ENCODE peak calls at places on chromosomes 16 and 17, in nine cellular contexts. I is lower lobe of right lung, Q is AG09309, Z is HCT116, E is AG04450, B is thoracic aorta, G is hepatocyte, R is dorsolateral prefrontal cortex, M is AG10803. U is an unnamed sample.

GRCh38 chr17:64032081-64032480 is 11.6 kb upstream of the ICAM2 start:
- DNase-seq in I (no peak), Q (no peak), Z (no peak), E (no peak), B (no peak), G (no peak), R (no peak), M (peak; percentile 38), U (peak; percentile 16)

GRCh38 chr17:17545031-17545820 is 46.3 kb downstream of the PEMT start:
- DNase-seq in I (no peak), Q (peak; percentile 7), Z (no peak), E (no peak), B (no peak), G (no peak), R (no peak), M (peak; percentile 67), U (peak; percentile 54)

GRCh38 chr16:7362231-7362630 is 29.6 kb downstream of the RBFOX1 start:
- DNase-seq in I (no peak), Q (no peak), Z (no peak), E (no peak), B (no peak), G (no peak), R (no peak), M (no peak), U (no peak)

GRCh38 chr16:49179714-49180330 is 101.8 kb downstream of the CBLN1 start:
- DNase-seq in I (no peak), Q (no peak), Z (no peak), E (no peak), B (no peak), G (peak; percentile 45), R (no peak), M (no peak), U (no peak)

GRCh38 chr17:59513934-59514841 is 51.2 kb upstream of the DHX40 start:
- DNase-seq in I (peak; percentile 94), Q (no peak), Z (no peak), E (peak; percentile 8), B (no peak), G (peak; percentile 81), R (peak; percentile 69), M (peak; percentile 66), U (peak; percentile 90)

GRCh38 chr17:81911277-81911961 is at the start of gene PCYT2:
- DNase-seq in I (peak; percentile 93), Q (peak; percentile 17), Z (peak; percentile 90), E (peak; percentile 42), B (peak; percentile 53), G (peak; percentile 98), R (peak; percentile 82), M (peak; percentile 74), U (peak; percentile 82)

GRCh38 chr16:80700558-80700957 is 103.8 kb downstream of the CDYL2 start:
- DNase-seq in I (no peak), Q (no peak), Z (no peak), E (no peak), B (no peak), G (no peak), R (no peak), M (no peak), U (no peak)

GRCh38 chr16:68313116-68313515 is 2.3 kb downstream of the PRMT7 start:
- DNase-seq in I (no peak), Q (no peak), Z (no peak), E (no peak), B (no peak), G (no peak), R (no peak), M (no peak), U (no peak)

GRCh38 chr17:34556951-34557350 is 22.4 kb upstream of the TMEM132E start:
- DNase-seq in I (no peak), Q (no peak), Z (no peak), E (no peak), B (no peak), G (no peak), R (no peak), M (no peak), U (no peak)

GRCh38 chr17:42378597-42379594 is 9.3 kb downstream of the STAT3 start:
- DNase-seq in I (no peak), Q (no peak), Z (no peak), E (no peak), B (no peak), G (no peak), R (no peak), M (peak; percentile 30), U (peak; percentile 46)

GRCh38 chr16:10016761-10017160 is 165.5 kb downstream of the GRIN2A start:
- DNase-seq in I (no peak), Q (no peak), Z (no peak), E (no peak), B (no peak), G (no peak), R (no peak), M (no peak), U (no peak)

GRCh38 chr16:66858740-66859396 is 14.7 kb downstream of the CA7 start:
- DNase-seq in I (peak; percentile 71), Q (no peak), Z (peak; percentile 63), E (no peak), B (no peak), G (no peak), R (no peak), M (peak; percentile 50), U (peak; percentile 53)

GRCh38 chr17:68035131-68035522 is 408 bp upstream of the KPNA2 start:
- DNase-seq in I (peak; percentile 97), Q (no peak), Z (no peak), E (no peak), B (peak; percentile 77), G (peak; percentile 97), R (peak; percentile 90), M (no peak), U (no peak)

GRCh38 chr17:62067165-62068145 is 2.4 kb upstream of the MED13 start:
- DNase-seq in I (no peak), Q (no peak), Z (no peak), E (no peak), B (no peak), G (no peak), R (no peak), M (no peak), U (no peak)

GRCh38 chr17:80835816-80836657 is 155.6 kb upstream of the CHMP6 start:
- DNase-seq in I (peak; percentile 37), Q (no peak), Z (no peak), E (no peak), B (no peak), G (no peak), R (peak; percentile 61), M (no peak), U (no peak)

DNA sequence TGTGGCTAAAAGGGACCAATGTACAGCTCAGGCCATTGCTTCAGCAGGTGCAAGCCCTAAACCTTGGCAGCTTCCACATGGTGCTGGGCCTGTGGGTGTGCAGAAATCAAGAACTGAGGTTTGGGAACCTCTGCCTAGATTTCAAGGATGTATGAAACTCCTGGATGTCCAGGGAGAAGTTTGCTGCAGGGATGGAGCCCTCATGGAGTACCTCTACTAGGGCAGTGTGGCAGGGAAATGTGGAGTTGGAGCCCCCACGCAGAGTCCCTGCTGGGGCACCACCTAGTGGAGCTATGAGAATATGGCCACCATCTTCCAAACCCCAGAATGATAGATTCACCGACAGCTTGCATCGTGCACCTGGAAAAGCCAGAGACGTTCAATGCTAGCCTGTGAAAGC is 13.0 kb downstream of the EFCAB5 start:
- DNase-seq in I (no peak), Q (no peak), Z (no peak), E (no peak), B (no peak), G (no peak), R (no peak), M (no peak), U (no peak)
- TF ChIP-seq CTCF in I (no peak), Q (peak; percentile 21), Z (peak; percentile 28), E (no peak), B (no peak), G (no peak), R (no peak), M (peak; percentile 12), U (no peak)

GRCh38 chr16:15854061-15854460 is 2.8 kb downstream of the MYH11 start:
- DNase-seq in I (no peak), Q (no peak), Z (no peak), E (no peak), B (no peak), G (no peak), R (no peak), M (no peak), U (no peak)
- H3K4me3 ChIP-seq in I (peak overlapping the region; percentile 0), Q (no peak overlapping the region), Z (no peak overlapping the region), E (no peak overlapping the region), B (peak overlapping the region; percentile 89), G (no peak overlapping the region), R (no peak overlapping the region), M (no peak overlapping the region), U (no peak overlapping the region)

DNA sequence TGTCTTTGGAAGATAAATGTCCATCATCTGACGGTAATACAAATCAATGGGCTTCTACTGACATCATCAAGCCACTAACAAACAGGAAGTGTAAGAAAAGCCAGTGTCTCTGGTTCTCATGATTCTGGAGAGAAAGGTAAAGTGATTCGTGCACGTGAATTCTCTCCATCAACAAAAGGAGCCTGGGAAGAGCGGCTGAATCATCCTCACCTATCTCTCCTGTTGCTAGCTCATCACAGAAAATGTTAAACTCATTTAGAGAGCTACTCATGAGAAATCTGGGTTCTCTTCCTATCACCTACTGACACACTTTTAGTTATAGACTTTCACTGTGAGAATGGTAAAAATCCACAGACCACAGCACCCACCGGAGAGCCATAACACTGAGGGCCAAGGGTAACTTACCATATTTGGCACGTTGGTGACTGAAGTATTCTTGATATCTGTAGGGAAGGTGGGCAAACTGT is 70.3 kb downstream of the CREBBP start:
- DNase-seq in I (no peak), Q (no peak), Z (no peak), E (no peak), B (no peak), G (no peak), R (no peak), M (no peak), U (no peak)
- TF ChIP-seq CTCF in I (no peak), Q (no peak), Z (no peak), E (no peak), B (no peak), G (no peak), R (no peak), M (no peak), U (no peak)

GRCh38 chr16:77435240-77435819 is 496 bp upstream of the ADAMTS18 start:
- DNase-seq in I (no peak), Q (no peak), Z (no peak), E (no peak), B (no peak), G (no peak), R (no peak), M (no peak), U (no peak)
- H3K4me3 ChIP-seq in I (no peak overlapping the region), Q (no peak overlapping the region), Z (no peak overlapping the region), E (no peak overlapping the region), B (no peak overlapping the region), G (no peak overlapping the region), R (no peak overlapping the region), M (no peak overlapping the region), U (no peak overlapping the region)

DNA sequence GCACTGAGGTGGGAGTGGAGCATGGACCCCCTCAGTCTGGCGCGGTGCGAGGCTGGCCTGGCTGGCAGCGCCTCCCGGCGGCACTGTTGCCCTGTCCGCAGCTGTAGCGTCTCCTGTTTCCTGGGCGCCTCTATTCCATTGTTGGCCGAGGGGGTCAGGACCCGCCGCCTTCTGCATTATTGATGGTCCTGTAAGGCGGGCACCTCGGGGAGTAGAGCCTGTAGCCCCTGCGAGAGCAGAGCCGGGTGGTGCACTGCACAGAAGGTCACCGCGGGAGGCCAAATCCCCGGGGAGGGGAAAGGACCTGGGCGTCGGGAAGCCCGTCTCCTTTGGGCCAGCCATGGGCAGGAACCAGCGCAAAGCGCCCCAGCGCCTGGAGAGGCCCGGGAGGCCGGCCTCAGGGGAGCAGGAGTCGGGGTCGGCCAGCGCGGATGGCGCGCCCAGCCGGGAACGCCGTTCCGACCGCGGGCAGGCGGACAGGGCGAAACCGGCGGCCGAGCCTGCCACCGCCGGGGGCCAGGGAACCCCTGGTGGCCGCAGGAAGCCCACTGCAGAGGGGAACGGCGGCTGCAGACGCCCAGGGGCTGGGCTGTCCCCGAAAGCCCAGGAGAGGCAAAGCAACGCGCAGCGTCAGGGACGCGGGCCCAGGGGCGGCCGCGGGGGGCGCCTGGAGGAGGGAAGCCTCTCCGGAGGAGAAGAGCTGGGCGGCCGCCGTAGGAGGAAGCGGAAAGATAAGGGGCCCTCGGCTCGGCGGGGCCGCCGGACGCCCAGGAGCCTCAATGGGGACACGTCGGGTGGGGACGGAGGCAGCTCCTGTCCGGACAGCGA is at the start of gene MYO15B:
- DNase-seq in I (peak; percentile 85), Q (no peak), Z (no peak), E (no peak), B (no peak), G (peak; percentile 75), R (no peak), M (no peak), U (peak; percentile 12)
- TF ChIP-seq CTCF in I (peak; percentile 46), Q (peak; percentile 9), Z (no peak), E (peak; percentile 4), B (peak; percentile 36), G (peak; percentile 44), R (peak; percentile 33), M (peak; percentile 3), U (peak; percentile 5)